ENCODE peak calls at places on chromosomes 3 and 15, in nine cellular contexts. S is left lung; W is Calu3; Q is upper lobe of right lung; R is AG04450; T is CD4-positive, alpha-beta T cell; X is activated B cell treated with CpG ODN at 0.5 μM for 24 hours; F is fibroblast of the aortic adventitia; J is neural crest cell. I is an unnamed sample.

GRCh38 chr15:48063411-48063985 is 57.3 kb upstream of the SLC24A5 start:
- DNase-seq in X (no peak), J (no peak), R (no peak), F (no peak), W (no peak), Q (no peak), S (no peak), T (no peak), I (no peak)

GRCh38 chr3:184884359-184885017 is 72.5 kb downstream of the VPS8 start:
- DNase-seq in S (no peak), W (no peak), R (no peak), Q (no peak), T (no peak), F (no peak), X (no peak), J (no peak), I (no peak)

GRCh38 chr15:101097111-101097510 is 154.7 kb downstream of the CHSY1 start:
- DNase-seq in R (no peak), J (no peak), F (no peak), Q (no peak), X (no peak), W (no peak), T (no peak), S (no peak), I (no peak)

GRCh38 chr3:29291262-29291981 is 10.6 kb downstream of the RBMS3 start:
- DNase-seq in F (peak), W (no peak), X (no peak), Q (no peak), R (no peak), J (no peak), T (no peak), S (no peak), I (no peak)

GRCh38 chr15:56963719-56964118 is 45.3 kb downstream of the TCF12 start:
- DNase-seq in R (no peak), F (peak), T (no peak), X (no peak), J (no peak), S (no peak), W (no peak), Q (no peak), I (no peak)

GRCh38 chr15:99495430-99496301 is 70.1 kb upstream of the MEF2A start:
- DNase-seq in T (no peak), X (no peak), S (no peak), F (peak), J (no peak), Q (no peak), R (no peak), W (no peak), I (no peak)

GRCh38 chr3:124780767-124781485 is 50.7 kb downstream of the UMPS start:
- DNase-seq in S (no peak), F (peak), R (no peak), X (no peak), J (no peak), Q (peak), W (no peak), T (no peak), I (no peak)

GRCh38 chr3:153073636-153074035 is 88.4 kb upstream of the RAP2B start:
- DNase-seq in R (no peak), T (no peak), F (no peak), S (no peak), X (no peak), W (no peak), Q (no peak), J (no peak), I (peak)

GRCh38 chr3:52723935-52724334 is 18.0 kb downstream of the SPCS1 start:
- DNase-seq in J (no peak), R (no peak), Q (no peak), S (no peak), F (no peak), W (no peak), X (no peak), T (no peak), I (no peak)

GRCh38 chr3:194640829-194641228 is 7.6 kb upstream of the TMEM44 start:
- DNase-seq in T (no peak), R (no peak), F (peak), X (no peak), Q (no peak), S (no peak), J (peak), W (peak), I (no peak)

GRCh38 chr3:97232635-97233034 is 418.2 kb downstream of the EPHA6 start:
- DNase-seq in J (no peak), T (no peak), W (peak), X (no peak), Q (no peak), R (no peak), S (no peak), F (no peak), I (peak)

GRCh38 chr3:10770547-10770946 is 45.5 kb upstream of the SLC6A11 start:
- DNase-seq in Q (no peak), R (no peak), T (no peak), J (no peak), X (no peak), S (no peak), F (no peak), W (no peak), I (no peak)

GRCh38 chr15:58452775-58453174 is 21.0 kb downstream of the LIPC start:
- DNase-seq in W (no peak), T (no peak), J (no peak), F (no peak), Q (no peak), S (no peak), R (no peak), X (no peak), I (no peak)

GRCh38 chr15:56679247-56679646 is 54.1 kb downstream of the ZNF280D start:
- DNase-seq in J (no peak), T (no peak), Q (no peak), W (no peak), S (no peak), R (no peak), F (no peak), X (no peak), I (no peak)

GRCh38 chr3:11556851-11557644 is 86.7 kb downstream of the VGLL4 start:
- DNase-seq in S (peak), T (no peak), X (no peak), R (peak), F (peak), J (no peak), W (no peak), Q (peak), I (no peak)

GRCh38 chr3:34742151-34742550 is 897.2 kb upstream of the ARPP21 start:
- DNase-seq in R (no peak), W (no peak), J (no peak), T (no peak), Q (no peak), S (no peak), X (no peak), F (no peak), I (no peak)

GRCh38 chr15:92808611-92809063 is 91.5 kb upstream of the CHD2 start:
- DNase-seq in X (no peak), R (no peak), W (peak), S (peak), Q (peak), J (no peak), F (peak), T (peak), I (no peak)

GRCh38 chr15:99019558-99020540 is 12.3 kb upstream of the PGPEP1L start:
- DNase-seq in S (no peak), Q (no peak), F (peak), T (no peak), R (no peak), W (no peak), J (no peak), X (no peak), I (no peak)

DNA sequence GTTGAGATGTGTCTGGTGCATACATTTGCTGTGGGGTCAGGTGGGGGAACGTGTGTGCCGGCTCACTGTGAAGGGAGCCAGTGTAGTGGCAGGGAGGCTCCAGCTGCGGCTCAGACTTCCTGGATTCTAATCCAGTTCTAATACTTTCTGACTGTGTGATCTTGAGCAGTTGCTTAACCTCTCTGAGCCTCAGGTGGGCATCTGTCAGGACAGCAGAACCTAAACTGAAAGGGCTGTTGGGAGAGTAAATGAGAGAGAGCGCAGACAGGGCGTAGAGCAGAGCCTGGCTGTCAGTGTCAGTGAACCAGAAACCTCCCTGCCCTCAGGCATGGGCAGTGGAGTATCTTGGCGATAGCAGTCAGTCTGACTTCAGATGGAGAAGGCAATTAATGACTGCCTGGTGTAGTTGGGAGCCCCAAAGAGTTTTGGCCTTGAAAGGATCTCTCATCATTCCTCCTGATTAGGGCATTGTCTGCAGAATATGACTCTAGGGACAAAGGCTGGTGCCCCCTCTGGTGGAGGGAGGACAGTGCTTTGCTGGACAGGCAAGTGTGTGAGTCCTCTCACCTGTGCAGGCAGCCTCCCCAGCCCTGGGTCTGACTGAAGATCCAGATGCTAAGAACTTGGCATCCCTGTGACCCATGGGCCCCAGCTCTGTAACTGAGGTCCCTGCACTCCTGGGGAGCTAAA is 9.6 kb downstream of the KBTBD13 start:
- DNase-seq in J (no peak), T (no peak), W (peak), S (no peak), F (no peak), X (no peak), R (no peak), Q (no peak), I (peak)
- TF ChIP-seq CTCF in J (peak), T (no peak), W (peak), S (no peak), F (peak), X (no peak), R (peak), Q (peak), I (peak)

GRCh38 chr3:67605377-67605776 is 49.0 kb downstream of the SUCLG2 start:
- DNase-seq in J (no peak), T (no peak), S (no peak), R (peak), X (no peak), F (peak), Q (no peak), W (no peak), I (no peak)
- TF ChIP-seq CTCF in J (no peak), T (no peak), S (no peak), R (peak), X (no peak), F (peak), Q (peak), W (no peak), I (no peak)

GRCh38 chr3:57755368-57756021 is 614 bp upstream of the SLMAP start:
- DNase-seq in X (peak), R (no peak), Q (no peak), S (no peak), T (peak), F (peak), J (no peak), W (peak), I (peak)
- TF ChIP-seq CTCF in X (no peak), R (peak), Q (peak), S (no peak), T (no peak), F (peak), J (peak), W (no peak), I (no peak)

GRCh38 chr3:5007873-5008272 is 28.6 kb downstream of the BHLHE40 start:
- DNase-seq in R (no peak), T (no peak), W (no peak), F (no peak), Q (no peak), J (no peak), X (no peak), S (no peak), I (no peak)

GRCh38 chr3:5009506-5010100 is 30.4 kb downstream of the BHLHE40 start:
- DNase-seq in T (no peak), W (no peak), S (no peak), Q (peak), R (no peak), F (no peak), J (no peak), X (no peak), I (no peak)

GRCh38 chr3:5004319-5005152 is 25.3 kb downstream of the BHLHE40 start:
- DNase-seq in X (no peak), W (no peak), T (no peak), R (no peak), J (no peak), F (no peak), Q (no peak), S (no peak), I (no peak)

GRCh38 chr3:5005367-5005766 is 26.1 kb downstream of the BHLHE40 start:
- DNase-seq in W (no peak), S (no peak), X (no peak), J (no peak), Q (no peak), R (no peak), F (no peak), T (no peak), I (no peak)

DNA sequence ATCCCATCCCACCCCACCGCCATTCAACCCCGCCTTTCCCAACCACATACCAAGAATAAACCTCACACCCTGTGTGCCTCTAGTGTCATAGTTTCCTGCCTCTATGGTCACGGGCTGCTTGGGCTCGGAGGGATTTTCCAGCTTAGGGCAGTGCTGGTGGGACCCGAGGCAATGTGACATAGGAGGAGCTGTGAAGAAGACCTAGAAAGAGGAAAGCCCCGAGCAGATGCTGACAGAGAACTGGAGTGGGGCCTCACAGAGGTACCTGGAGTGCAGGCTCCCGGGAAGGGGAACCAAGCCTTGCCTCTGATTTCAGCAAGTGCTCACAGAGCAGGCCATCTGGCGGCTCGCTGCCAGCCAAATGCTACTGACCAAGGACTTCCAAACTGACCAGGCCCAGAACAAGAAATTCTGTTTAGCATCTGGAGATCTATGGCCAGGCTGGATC is 27.5 kb downstream of the BHLHE40 start:
- DNase-seq in W (no peak), F (no peak), J (no peak), R (no peak), X (peak), T (peak), S (no peak), Q (no peak), I (no peak)
- TF ChIP-seq CTCF in W (no peak), F (no peak), J (no peak), R (no peak), X (no peak), T (no peak), S (no peak), Q (no peak), I (no peak)

I was measured in PC-9.